ENCODE peak calls at places on chromosomes 13 and 19, in eight cellular contexts. One of them, this sample, is unnamed.

GRCh38 chr19:6065685-6066365 is 44.5 kb downstream of the RFX2 start:
- DNase-seq in GM18507: no peak
- DNase-seq in posterior cingulate gyrus: no peak
- DNase-seq in naive thymus-derived CD8-positive, alpha-beta T cell: no peak
- DNase-seq in RCC 7860: peak; percentile 65
- DNase-seq in left ventricle myocardium inferior: peak; percentile 43
- DNase-seq in colonic mucosa: peak; percentile 60
- DNase-seq in Caki2: peak; percentile 50
- DNase-seq in this sample: peak; percentile 24

GRCh38 chr19:13103961-13104847 is 1.5 kb upstream of the LYL1 start:
- DNase-seq in colonic mucosa: peak; percentile 62
- DNase-seq in naive thymus-derived CD8-positive, alpha-beta T cell: peak; percentile 60
- DNase-seq in left ventricle myocardium inferior: peak; percentile 79
- DNase-seq in RCC 7860: no peak
- DNase-seq in GM18507: peak; percentile 66
- DNase-seq in Caki2: no peak
- DNase-seq in posterior cingulate gyrus: no peak
- DNase-seq in this sample: peak; percentile 69

GRCh38 chr13:59000770-59001169 is 1163.0 kb downstream of the DIAPH3 start:
- DNase-seq in GM18507: no peak
- DNase-seq in posterior cingulate gyrus: no peak
- DNase-seq in colonic mucosa: no peak
- DNase-seq in Caki2: no peak
- DNase-seq in left ventricle myocardium inferior: no peak
- DNase-seq in naive thymus-derived CD8-positive, alpha-beta T cell: no peak
- DNase-seq in RCC 7860: no peak
- DNase-seq in this sample: no peak

GRCh38 chr19:46482645-46483044 is 11.3 kb upstream of the PNMA8A start:
- DNase-seq in GM18507: no peak
- DNase-seq in Caki2: no peak
- DNase-seq in RCC 7860: peak; percentile 39
- DNase-seq in posterior cingulate gyrus: no peak
- DNase-seq in left ventricle myocardium inferior: no peak
- DNase-seq in naive thymus-derived CD8-positive, alpha-beta T cell: no peak
- DNase-seq in colonic mucosa: no peak
- DNase-seq in this sample: no peak

GRCh38 chr19:34577056-34577455 is 95.5 kb downstream of the WTIP start:
- DNase-seq in GM18507: no peak
- DNase-seq in left ventricle myocardium inferior: no peak
- DNase-seq in colonic mucosa: no peak
- DNase-seq in RCC 7860: no peak
- DNase-seq in Caki2: no peak
- DNase-seq in naive thymus-derived CD8-positive, alpha-beta T cell: no peak
- DNase-seq in posterior cingulate gyrus: no peak
- DNase-seq in this sample: no peak

GRCh38 chr19:29289020-29289419 is 76.1 kb upstream of the UQCRFS1 start:
- DNase-seq in RCC 7860: no peak
- DNase-seq in left ventricle myocardium inferior: no peak
- DNase-seq in Caki2: no peak
- DNase-seq in colonic mucosa: no peak
- DNase-seq in posterior cingulate gyrus: no peak
- DNase-seq in GM18507: no peak
- DNase-seq in naive thymus-derived CD8-positive, alpha-beta T cell: no peak
- DNase-seq in this sample: no peak

GRCh38 chr19:4539697-4540581 is at the start of gene LRG1:
- DNase-seq in naive thymus-derived CD8-positive, alpha-beta T cell: no peak
- DNase-seq in colonic mucosa: peak; percentile 91
- DNase-seq in RCC 7860: no peak
- DNase-seq in left ventricle myocardium inferior: no peak
- DNase-seq in Caki2: no peak
- DNase-seq in posterior cingulate gyrus: no peak
- DNase-seq in GM18507: peak; percentile 52
- DNase-seq in this sample: peak; percentile 53

GRCh38 chr19:18568367-18568766 is 3.3 kb upstream of the UBA52 start:
- DNase-seq in naive thymus-derived CD8-positive, alpha-beta T cell: no peak
- DNase-seq in colonic mucosa: no peak
- DNase-seq in Caki2: no peak
- DNase-seq in posterior cingulate gyrus: no peak
- DNase-seq in GM18507: no peak
- DNase-seq in RCC 7860: no peak
- DNase-seq in left ventricle myocardium inferior: no peak
- DNase-seq in this sample: no peak

GRCh38 chr19:33325920-33326319 is 23.6 kb upstream of the CEBPA start:
- DNase-seq in GM18507: no peak
- DNase-seq in Caki2: no peak
- DNase-seq in posterior cingulate gyrus: peak; percentile 33
- DNase-seq in RCC 7860: no peak
- DNase-seq in left ventricle myocardium inferior: no peak
- DNase-seq in naive thymus-derived CD8-positive, alpha-beta T cell: no peak
- DNase-seq in colonic mucosa: no peak
- DNase-seq in this sample: no peak

GRCh38 chr13:100100115-100100879 is 11.4 kb downstream of the PCCA start:
- DNase-seq in naive thymus-derived CD8-positive, alpha-beta T cell: no peak
- DNase-seq in RCC 7860: peak; percentile 78
- DNase-seq in Caki2: peak; percentile 87
- DNase-seq in GM18507: no peak
- DNase-seq in posterior cingulate gyrus: no peak
- DNase-seq in left ventricle myocardium inferior: no peak
- DNase-seq in colonic mucosa: peak; percentile 65
- DNase-seq in this sample: no peak

GRCh38 chr13:66559093-66559492 is 671.0 kb downstream of the PCDH9 start:
- DNase-seq in left ventricle myocardium inferior: no peak
- DNase-seq in naive thymus-derived CD8-positive, alpha-beta T cell: no peak
- DNase-seq in posterior cingulate gyrus: no peak
- DNase-seq in Caki2: no peak
- DNase-seq in GM18507: no peak
- DNase-seq in RCC 7860: no peak
- DNase-seq in colonic mucosa: no peak
- DNase-seq in this sample: no peak

GRCh38 chr19:23002690-23003422 is at the start of gene ZNF728:
- DNase-seq in left ventricle myocardium inferior: peak; percentile 88
- DNase-seq in Caki2: no peak
- DNase-seq in naive thymus-derived CD8-positive, alpha-beta T cell: no peak
- DNase-seq in GM18507: no peak
- DNase-seq in posterior cingulate gyrus: peak; percentile 10
- DNase-seq in colonic mucosa: peak; percentile 22
- DNase-seq in RCC 7860: no peak
- DNase-seq in this sample: no peak

GRCh38 chr19:13978306-13978705 is 26.0 kb downstream of the DCAF15 start:
- DNase-seq in Caki2: no peak
- DNase-seq in colonic mucosa: peak; percentile 77
- DNase-seq in GM18507: no peak
- DNase-seq in RCC 7860: no peak
- DNase-seq in left ventricle myocardium inferior: peak; percentile 88
- DNase-seq in naive thymus-derived CD8-positive, alpha-beta T cell: no peak
- DNase-seq in posterior cingulate gyrus: no peak
- DNase-seq in this sample: no peak

GRCh38 chr13:23466144-23467002 is 32.9 kb upstream of the SACS start:
- DNase-seq in left ventricle myocardium inferior: peak; percentile 64
- DNase-seq in RCC 7860: peak; percentile 74
- DNase-seq in posterior cingulate gyrus: peak; percentile 51
- DNase-seq in colonic mucosa: peak; percentile 46
- DNase-seq in Caki2: peak; percentile 75
- DNase-seq in GM18507: peak; percentile 44
- DNase-seq in naive thymus-derived CD8-positive, alpha-beta T cell: peak; percentile 70
- DNase-seq in this sample: peak; percentile 30

GRCh38 chr13:91014696-91015095 is 332.8 kb upstream of the MIR17HG start:
- DNase-seq in colonic mucosa: no peak
- DNase-seq in GM18507: no peak
- DNase-seq in posterior cingulate gyrus: no peak
- DNase-seq in Caki2: no peak
- DNase-seq in left ventricle myocardium inferior: no peak
- DNase-seq in RCC 7860: no peak
- DNase-seq in naive thymus-derived CD8-positive, alpha-beta T cell: no peak
- DNase-seq in this sample: no peak

GRCh38 chr13:110503979-110504499 is 57.5 kb downstream of the RAB20 start:
- DNase-seq in colonic mucosa: peak; percentile 49
- DNase-seq in left ventricle myocardium inferior: no peak
- DNase-seq in naive thymus-derived CD8-positive, alpha-beta T cell: no peak
- DNase-seq in RCC 7860: no peak
- DNase-seq in posterior cingulate gyrus: no peak
- DNase-seq in Caki2: no peak
- DNase-seq in GM18507: no peak
- DNase-seq in this sample: no peak

GRCh38 chr13:44434441-44435141 is 61.0 kb downstream of the SERP2 start:
- DNase-seq in GM18507: no peak
- DNase-seq in left ventricle myocardium inferior: no peak
- DNase-seq in Caki2: no peak
- DNase-seq in posterior cingulate gyrus: peak; percentile 28
- DNase-seq in naive thymus-derived CD8-positive, alpha-beta T cell: no peak
- DNase-seq in RCC 7860: no peak
- DNase-seq in colonic mucosa: no peak
- DNase-seq in this sample: no peak

GRCh38 chr13:25249001-25249543 is 38.2 kb downstream of the MTMR6 start:
- DNase-seq in left ventricle myocardium inferior: no peak
- DNase-seq in GM18507: no peak
- DNase-seq in Caki2: peak; percentile 30
- DNase-seq in posterior cingulate gyrus: no peak
- DNase-seq in colonic mucosa: no peak
- DNase-seq in naive thymus-derived CD8-positive, alpha-beta T cell: no peak
- DNase-seq in RCC 7860: peak; percentile 13
- DNase-seq in this sample: no peak

GRCh38 chr13:104683789-104684188 is 1617.6 kb upstream of the SLC10A2 start:
- DNase-seq in naive thymus-derived CD8-positive, alpha-beta T cell: no peak
- DNase-seq in colonic mucosa: no peak
- DNase-seq in GM18507: no peak
- DNase-seq in left ventricle myocardium inferior: no peak
- DNase-seq in Caki2: no peak
- DNase-seq in posterior cingulate gyrus: no peak
- DNase-seq in RCC 7860: no peak
- DNase-seq in this sample: no peak